ENCODE peak calls at places on chromosomes 4 and X, in nine cellular contexts. I is body of pancreas, O is HFF-Myc, H is Peyer's patch, V is AG09309, D is RWPE1, Z is fibroblast of mammary gland, W is GM20000, Q is right lobe of liver. E is an unnamed sample.

GRCh38 chr4:95165926-95166524 is 382.7 kb downstream of the UNC5C start:
- DNase-seq in I (peak), O (peak), H (no peak), V (peak), D (peak), Z (peak), W (peak), Q (no peak), E (no peak)

GRCh38 chr4:110625593-110626292 is 2.9 kb upstream of the PITX2 start:
- DNase-seq in I (no peak), O (no peak), H (no peak), V (no peak), D (no peak), Z (no peak), W (no peak), Q (no peak), E (no peak)

GRCh38 chr4:86627736-86628135 is 33.6 kb downstream of the PTPN13 start:
- DNase-seq in I (no peak), O (no peak), H (no peak), V (no peak), D (no peak), Z (no peak), W (no peak), Q (no peak), E (no peak)

GRCh38 chrX:15903186-15903681 is 48.6 kb upstream of the AP1S2 start:
- DNase-seq in I (no peak), O (no peak), H (no peak), V (no peak), D (no peak), Z (no peak), W (peak), Q (no peak), E (no peak)

GRCh38 chrX:13022926-13023325 is 21.5 kb downstream of the FAM9C start:
- DNase-seq in I (no peak), O (no peak), H (no peak), V (no peak), D (no peak), Z (no peak), W (peak), Q (no peak), E (no peak)

GRCh38 chr4:26152051-26152450 is 168.8 kb upstream of the RBPJ start:
- DNase-seq in I (no peak), O (no peak), H (no peak), V (no peak), D (no peak), Z (peak), W (no peak), Q (no peak), E (no peak)

GRCh38 chr4:105807496-105807895 is 87.8 kb upstream of the NPNT start:
- DNase-seq in I (no peak), O (no peak), H (no peak), V (no peak), D (no peak), Z (peak), W (no peak), Q (no peak), E (no peak)

GRCh38 chrX:23493941-23494374 is 159.3 kb downstream of the PTCHD1 start:
- DNase-seq in I (peak), O (no peak), H (no peak), V (no peak), D (peak), Z (peak), W (no peak), Q (no peak), E (no peak)

GRCh38 chr4:185713272-185713671 is 98.7 kb downstream of the SORBS2 start:
- DNase-seq in I (no peak), O (no peak), H (no peak), V (peak), D (no peak), Z (peak), W (no peak), Q (no peak), E (no peak)

DNA sequence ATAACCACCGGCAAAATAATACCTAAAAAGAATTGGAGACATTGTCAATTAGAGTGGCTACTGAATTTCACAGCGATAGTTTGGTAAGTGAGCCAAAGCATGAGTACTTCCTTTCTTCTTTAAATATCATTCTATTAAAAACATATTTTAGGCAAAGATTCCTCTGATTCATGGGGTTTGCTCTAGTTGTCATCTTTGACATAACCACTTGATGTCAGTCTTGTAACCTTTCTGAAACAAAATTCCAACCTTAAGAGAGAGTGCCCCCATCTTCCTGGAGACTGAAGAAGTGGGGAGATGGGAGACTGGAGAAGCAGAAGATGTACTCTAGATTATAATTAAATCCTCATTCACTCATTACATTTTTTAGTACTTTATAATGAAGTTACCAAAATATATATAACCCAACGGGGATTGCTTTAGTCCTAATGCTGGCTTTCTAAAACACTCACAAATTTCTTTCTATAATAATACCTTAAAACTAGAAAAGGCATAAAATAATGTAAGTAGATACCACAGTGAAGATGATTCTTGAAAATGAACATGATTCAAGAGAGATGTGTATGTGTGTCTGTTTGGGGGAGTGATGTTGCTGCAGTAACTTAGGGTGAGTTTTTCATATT is 96.4 kb downstream of the EMCN start:
- DNase-seq in I (no peak), O (peak), H (no peak), V (no peak), D (peak), Z (peak), W (no peak), Q (no peak), E (no peak)
- TF ChIP-seq CTCF in I (peak), O (peak), H (peak), V (peak), D (peak), Z (peak), W (no peak), Q (peak), E (no peak)

DNA sequence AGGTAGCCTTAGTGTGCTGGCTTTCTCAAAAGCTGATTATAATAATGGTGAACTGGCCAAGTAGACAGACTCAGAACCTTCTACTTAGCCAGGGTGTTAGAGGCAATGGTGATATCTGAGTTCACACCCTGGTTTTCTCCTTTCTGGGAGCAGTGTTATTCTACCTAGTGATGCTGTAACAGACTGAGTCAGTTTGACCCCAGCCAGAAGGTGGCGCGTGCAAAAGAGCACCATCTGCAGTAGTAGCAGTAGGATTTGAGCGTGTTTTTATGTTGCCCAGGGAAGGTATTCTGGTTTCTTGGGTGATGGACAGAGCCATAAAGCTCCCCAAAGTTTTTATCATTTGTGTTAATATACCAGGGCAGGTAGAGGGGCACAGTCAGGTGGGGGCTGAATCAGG is 143.8 kb upstream of the CPXCR1 start:
- DNase-seq in I (no peak), O (no peak), H (no peak), V (no peak), D (no peak), Z (no peak), W (no peak), Q (no peak), E (no peak)
- TF ChIP-seq CTCF in I (no peak), O (no peak), H (no peak), V (no peak), D (no peak), Z (no peak), W (no peak), Q (no peak), E (no peak)

GRCh38 chrX:36683507-36683906 is 324.7 kb upstream of the FAM47C start:
- DNase-seq in I (no peak), O (no peak), H (no peak), V (no peak), D (no peak), Z (no peak), W (no peak), Q (no peak), E (no peak)

DNA sequence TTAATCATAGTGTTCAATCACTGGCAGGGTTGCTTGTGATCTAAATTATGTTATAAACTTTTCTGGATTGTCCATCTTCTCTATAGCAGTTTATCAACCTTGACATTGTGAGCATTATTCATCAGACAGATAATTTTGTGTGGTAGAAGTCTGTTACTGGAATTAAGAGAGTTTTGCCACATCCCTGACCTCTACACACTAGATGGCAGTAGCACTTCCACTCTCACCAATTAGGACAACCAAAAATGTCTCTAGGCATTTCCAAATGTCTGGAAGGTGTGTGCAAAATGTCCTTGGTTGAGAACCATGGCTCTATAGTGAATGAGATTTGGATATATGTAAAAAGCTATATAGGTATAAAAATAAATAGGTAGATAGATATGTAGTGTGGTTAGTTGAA is 324.1 kb upstream of the FAM47C start:
- DNase-seq in I (no peak), O (no peak), H (no peak), V (no peak), D (no peak), Z (no peak), W (no peak), Q (no peak), E (no peak)
- TF ChIP-seq CTCF in I (no peak), O (no peak), H (no peak), V (no peak), D (no peak), Z (no peak), W (no peak), Q (peak), E (no peak)

DNA sequence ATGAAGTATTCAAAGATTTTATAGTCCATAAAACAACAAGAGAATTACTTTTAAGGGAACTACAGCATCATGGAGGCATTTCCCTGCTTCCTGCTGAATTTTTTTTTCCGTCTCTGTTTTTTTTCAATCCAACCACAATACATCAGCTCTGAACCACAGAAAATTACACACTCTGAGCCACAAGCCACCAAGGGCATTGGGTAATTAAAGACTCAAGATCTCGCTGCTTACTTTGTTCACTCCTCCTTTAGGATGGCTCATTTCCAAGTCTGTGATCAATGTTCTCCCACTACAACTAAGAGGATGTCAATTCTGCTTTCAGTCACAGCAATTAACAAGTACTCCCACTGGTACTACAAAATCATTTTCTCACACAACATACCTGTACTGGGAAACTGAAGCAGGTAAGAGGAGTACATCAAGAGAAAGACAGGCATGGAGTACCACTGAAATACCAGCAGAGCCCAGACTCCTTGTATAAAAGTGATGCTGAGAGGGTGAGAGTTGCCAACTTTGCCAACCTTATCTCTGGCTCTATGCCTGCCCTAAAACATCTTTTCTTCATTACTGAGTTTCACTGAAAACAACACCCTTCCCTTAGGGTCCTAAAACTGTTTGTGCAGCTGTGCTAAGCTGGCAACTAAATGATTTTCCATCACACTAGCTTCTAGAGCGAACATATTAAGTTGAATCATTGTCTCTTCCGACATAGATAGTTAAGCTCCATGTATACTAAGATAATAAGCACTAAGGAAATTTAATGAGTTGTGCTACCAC is 105.8 kb upstream of the MAGEB18 start:
- DNase-seq in I (no peak), O (no peak), H (no peak), V (no peak), D (no peak), Z (no peak), W (no peak), Q (no peak), E (no peak)
- TF ChIP-seq CTCF in I (no peak), O (no peak), H (no peak), V (no peak), D (no peak), Z (no peak), W (no peak), Q (no peak), E (no peak)

GRCh38 chrX:80879143-80879542 is 69.5 kb upstream of the BRWD3 start:
- DNase-seq in I (peak), O (no peak), H (no peak), V (no peak), D (no peak), Z (no peak), W (no peak), Q (peak), E (no peak)

GRCh38 chrX:80879916-80880315 is 70.2 kb upstream of the BRWD3 start:
- DNase-seq in I (no peak), O (no peak), H (no peak), V (peak), D (no peak), Z (no peak), W (no peak), Q (no peak), E (no peak)

DNA sequence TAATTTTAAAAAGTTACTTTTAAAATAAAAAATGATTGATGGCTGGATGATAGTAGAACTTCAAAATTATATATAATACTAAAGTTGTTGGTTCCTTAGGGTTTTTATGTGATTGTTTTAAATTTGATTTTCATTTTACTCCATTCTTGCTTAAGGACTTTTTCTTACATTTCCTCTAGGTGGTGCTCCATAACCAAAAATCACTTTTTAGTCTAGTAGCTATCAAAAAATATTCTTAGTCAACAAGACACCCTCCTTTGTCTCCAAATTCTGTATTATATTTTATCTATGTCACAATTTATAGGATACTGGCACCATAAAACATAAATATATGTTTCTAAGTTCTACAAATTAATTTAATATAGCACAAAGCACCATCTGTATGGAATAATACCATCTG is 67.2 kb upstream of the BRWD3 start:
- DNase-seq in I (no peak), O (no peak), H (no peak), V (peak), D (peak), Z (peak), W (peak), Q (no peak), E (no peak)
- TF ChIP-seq CTCF in I (peak), O (no peak), H (peak), V (peak), D (peak), Z (peak), W (no peak), Q (peak), E (no peak)

DNA sequence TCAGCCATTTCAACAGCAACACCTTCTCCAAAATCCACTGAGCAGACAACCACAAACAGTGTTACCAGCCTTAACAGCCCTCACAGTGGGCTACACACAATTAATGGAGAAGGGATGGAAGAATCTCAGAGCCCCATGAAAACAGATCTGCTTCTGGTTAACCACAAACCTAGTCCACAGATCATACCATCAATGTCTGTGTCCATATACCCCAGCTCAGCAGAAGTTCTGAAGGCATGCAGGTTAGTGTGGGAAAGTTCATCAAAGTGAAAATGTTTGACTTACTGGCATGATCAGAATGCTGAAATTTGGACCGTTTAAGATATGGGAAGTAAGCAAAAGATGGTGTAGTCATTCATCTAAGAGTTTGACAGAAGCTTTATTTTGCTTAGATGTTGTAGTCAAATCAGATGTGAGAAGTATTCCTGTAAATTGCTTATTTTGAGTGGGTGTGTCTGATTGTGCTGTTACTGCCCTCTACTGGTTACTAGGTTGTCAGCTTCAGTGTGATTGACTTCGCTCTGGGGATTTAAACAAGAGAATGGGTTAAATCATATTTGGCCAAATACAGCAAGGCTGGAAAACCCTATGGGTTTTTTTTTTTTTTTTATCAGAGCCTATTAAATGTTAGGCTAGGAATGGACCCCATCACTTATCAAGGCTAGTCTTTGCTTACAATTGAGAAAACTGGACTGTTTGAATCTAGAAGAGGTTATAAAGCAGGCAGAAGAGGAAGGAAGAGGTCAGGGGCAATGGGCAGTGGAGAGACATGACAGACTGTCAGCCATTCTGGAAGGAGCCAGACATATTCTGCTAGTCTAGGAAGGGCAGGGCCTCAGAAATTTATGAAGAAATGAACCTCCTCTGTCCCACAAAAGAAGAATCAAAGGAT is 130.3 kb downstream of the DIPK2B start:
- DNase-seq in I (no peak), O (peak), H (peak), V (peak), D (peak), Z (peak), W (peak), Q (no peak), E (no peak)
- TF ChIP-seq CTCF in I (peak), O (peak), H (peak), V (peak), D (peak), Z (peak), W (peak), Q (peak), E (peak)

E was measured in transverse colon.